ENCODE peak calls at places on chromosome 10, in five cellular contexts. One of them, this sample, is unnamed.

GRCh38 chr10:52666931-52667330 is 105.7 kb downstream of the MBL2 start:
- DNase-seq in brain microvascular endothelial cell: no peak
- DNase-seq in stimulated activated naive B cell treated with anti-CD40 and anti-IgM and Interleukin-4, amounts not matched to agents 10 μg/mL and 1 μg/mL and 100 μg/mL, for 72 hours: no peak
- DNase-seq in bronchial epithelial cell: no peak
- DNase-seq in stimulated activated effector memory CD8-positive, alpha-beta T cell treated with anti-CD3 and anti-CD28 coated beads, Interleukin-12 subunit alpha, Interleukin-12 subunit beta, amount 100 ng/mL, for 72 hours: no peak
- DNase-seq in this sample: no peak

GRCh38 chr10:118449521-118449920 is 107.4 kb upstream of the FAM204A start:
- DNase-seq in brain microvascular endothelial cell: no peak
- DNase-seq in stimulated activated naive B cell treated with anti-CD40 and anti-IgM and Interleukin-4, amounts not matched to agents 10 μg/mL and 1 μg/mL and 100 μg/mL, for 72 hours: no peak
- DNase-seq in bronchial epithelial cell: no peak
- DNase-seq in stimulated activated effector memory CD8-positive, alpha-beta T cell treated with anti-CD3 and anti-CD28 coated beads, Interleukin-12 subunit alpha, Interleukin-12 subunit beta, amount 100 ng/mL, for 72 hours: no peak
- DNase-seq in this sample: no peak

GRCh38 chr10:131848741-131849590 is 51.8 kb upstream of the PPP2R2D start:
- DNase-seq in brain microvascular endothelial cell: no peak
- DNase-seq in stimulated activated naive B cell treated with anti-CD40 and anti-IgM and Interleukin-4, amounts not matched to agents 10 μg/mL and 1 μg/mL and 100 μg/mL, for 72 hours: no peak
- DNase-seq in bronchial epithelial cell: no peak
- DNase-seq in stimulated activated effector memory CD8-positive, alpha-beta T cell treated with anti-CD3 and anti-CD28 coated beads, Interleukin-12 subunit alpha, Interleukin-12 subunit beta, amount 100 ng/mL, for 72 hours: no peak
- DNase-seq in this sample: no peak

GRCh38 chr10:101441539-101442455 is 87.8 kb downstream of the BTRC start:
- DNase-seq in brain microvascular endothelial cell: peak; percentile 74
- DNase-seq in stimulated activated naive B cell treated with anti-CD40 and anti-IgM and Interleukin-4, amounts not matched to agents 10 μg/mL and 1 μg/mL and 100 μg/mL, for 72 hours: no peak
- DNase-seq in bronchial epithelial cell: peak; percentile 73
- DNase-seq in stimulated activated effector memory CD8-positive, alpha-beta T cell treated with anti-CD3 and anti-CD28 coated beads, Interleukin-12 subunit alpha, Interleukin-12 subunit beta, amount 100 ng/mL, for 72 hours: no peak
- DNase-seq in this sample: no peak

GRCh38 chr10:14840178-14840577 is 2.1 kb downstream of the HSPA14 start:
- DNase-seq in brain microvascular endothelial cell: no peak
- DNase-seq in stimulated activated naive B cell treated with anti-CD40 and anti-IgM and Interleukin-4, amounts not matched to agents 10 μg/mL and 1 μg/mL and 100 μg/mL, for 72 hours: no peak
- DNase-seq in bronchial epithelial cell: no peak
- DNase-seq in stimulated activated effector memory CD8-positive, alpha-beta T cell treated with anti-CD3 and anti-CD28 coated beads, Interleukin-12 subunit alpha, Interleukin-12 subunit beta, amount 100 ng/mL, for 72 hours: no peak
- DNase-seq in this sample: no peak

GRCh38 chr10:93126484-93127052 is 52.9 kb downstream of the CYP26A1 start:
- DNase-seq in brain microvascular endothelial cell: no peak
- DNase-seq in stimulated activated naive B cell treated with anti-CD40 and anti-IgM and Interleukin-4, amounts not matched to agents 10 μg/mL and 1 μg/mL and 100 μg/mL, for 72 hours: no peak
- DNase-seq in bronchial epithelial cell: no peak
- DNase-seq in stimulated activated effector memory CD8-positive, alpha-beta T cell treated with anti-CD3 and anti-CD28 coated beads, Interleukin-12 subunit alpha, Interleukin-12 subunit beta, amount 100 ng/mL, for 72 hours: no peak
- DNase-seq in this sample: no peak

GRCh38 chr10:3786295-3786981 is 1.4 kb upstream of the KLF6 start:
- DNase-seq in brain microvascular endothelial cell: no peak
- DNase-seq in stimulated activated naive B cell treated with anti-CD40 and anti-IgM and Interleukin-4, amounts not matched to agents 10 μg/mL and 1 μg/mL and 100 μg/mL, for 72 hours: no peak
- DNase-seq in bronchial epithelial cell: peak; percentile 78
- DNase-seq in stimulated activated effector memory CD8-positive, alpha-beta T cell treated with anti-CD3 and anti-CD28 coated beads, Interleukin-12 subunit alpha, Interleukin-12 subunit beta, amount 100 ng/mL, for 72 hours: peak; percentile 68
- DNase-seq in this sample: peak; percentile 60

GRCh38 chr10:18229839-18230238 is 89.6 kb downstream of the CACNB2 start:
- DNase-seq in brain microvascular endothelial cell: peak; percentile 48
- DNase-seq in stimulated activated naive B cell treated with anti-CD40 and anti-IgM and Interleukin-4, amounts not matched to agents 10 μg/mL and 1 μg/mL and 100 μg/mL, for 72 hours: no peak
- DNase-seq in bronchial epithelial cell: peak; percentile 64
- DNase-seq in stimulated activated effector memory CD8-positive, alpha-beta T cell treated with anti-CD3 and anti-CD28 coated beads, Interleukin-12 subunit alpha, Interleukin-12 subunit beta, amount 100 ng/mL, for 72 hours: no peak
- DNase-seq in this sample: no peak

GRCh38 chr10:121683366-121683765 is 85.1 kb upstream of the FGFR2 start:
- DNase-seq in brain microvascular endothelial cell: no peak
- DNase-seq in stimulated activated naive B cell treated with anti-CD40 and anti-IgM and Interleukin-4, amounts not matched to agents 10 μg/mL and 1 μg/mL and 100 μg/mL, for 72 hours: no peak
- DNase-seq in bronchial epithelial cell: no peak
- DNase-seq in stimulated activated effector memory CD8-positive, alpha-beta T cell treated with anti-CD3 and anti-CD28 coated beads, Interleukin-12 subunit alpha, Interleukin-12 subunit beta, amount 100 ng/mL, for 72 hours: no peak
- DNase-seq in this sample: no peak

GRCh38 chr10:103668351-103669242 is 175.1 kb downstream of the NEURL1 start:
- DNase-seq in brain microvascular endothelial cell: peak; percentile 47
- DNase-seq in stimulated activated naive B cell treated with anti-CD40 and anti-IgM and Interleukin-4, amounts not matched to agents 10 μg/mL and 1 μg/mL and 100 μg/mL, for 72 hours: no peak
- DNase-seq in bronchial epithelial cell: no peak
- DNase-seq in stimulated activated effector memory CD8-positive, alpha-beta T cell treated with anti-CD3 and anti-CD28 coated beads, Interleukin-12 subunit alpha, Interleukin-12 subunit beta, amount 100 ng/mL, for 72 hours: no peak
- DNase-seq in this sample: no peak

GRCh38 chr10:130025326-130025725 is 61.3 kb upstream of the EBF3 start:
- DNase-seq in brain microvascular endothelial cell: no peak
- DNase-seq in stimulated activated naive B cell treated with anti-CD40 and anti-IgM and Interleukin-4, amounts not matched to agents 10 μg/mL and 1 μg/mL and 100 μg/mL, for 72 hours: no peak
- DNase-seq in bronchial epithelial cell: no peak
- DNase-seq in stimulated activated effector memory CD8-positive, alpha-beta T cell treated with anti-CD3 and anti-CD28 coated beads, Interleukin-12 subunit alpha, Interleukin-12 subunit beta, amount 100 ng/mL, for 72 hours: no peak
- DNase-seq in this sample: no peak

GRCh38 chr10:95748349-95748748 is 7.6 kb upstream of the ENTPD1 start:
- DNase-seq in brain microvascular endothelial cell: no peak
- DNase-seq in stimulated activated naive B cell treated with anti-CD40 and anti-IgM and Interleukin-4, amounts not matched to agents 10 μg/mL and 1 μg/mL and 100 μg/mL, for 72 hours: no peak
- DNase-seq in bronchial epithelial cell: no peak
- DNase-seq in stimulated activated effector memory CD8-positive, alpha-beta T cell treated with anti-CD3 and anti-CD28 coated beads, Interleukin-12 subunit alpha, Interleukin-12 subunit beta, amount 100 ng/mL, for 72 hours: no peak
- DNase-seq in this sample: no peak

GRCh38 chr10:49115015-49115795 is at the start of gene VSTM4:
- DNase-seq in brain microvascular endothelial cell: peak; percentile 45
- DNase-seq in stimulated activated naive B cell treated with anti-CD40 and anti-IgM and Interleukin-4, amounts not matched to agents 10 μg/mL and 1 μg/mL and 100 μg/mL, for 72 hours: no peak
- DNase-seq in bronchial epithelial cell: no peak
- DNase-seq in stimulated activated effector memory CD8-positive, alpha-beta T cell treated with anti-CD3 and anti-CD28 coated beads, Interleukin-12 subunit alpha, Interleukin-12 subunit beta, amount 100 ng/mL, for 72 hours: no peak
- DNase-seq in this sample: no peak

GRCh38 chr10:117684673-117685211 is 142.2 kb downstream of the EMX2 start:
- DNase-seq in brain microvascular endothelial cell: no peak
- DNase-seq in stimulated activated naive B cell treated with anti-CD40 and anti-IgM and Interleukin-4, amounts not matched to agents 10 μg/mL and 1 μg/mL and 100 μg/mL, for 72 hours: no peak
- DNase-seq in bronchial epithelial cell: no peak
- DNase-seq in stimulated activated effector memory CD8-positive, alpha-beta T cell treated with anti-CD3 and anti-CD28 coated beads, Interleukin-12 subunit alpha, Interleukin-12 subunit beta, amount 100 ng/mL, for 72 hours: no peak
- DNase-seq in this sample: peak; percentile 21

GRCh38 chr10:31484407-31485135 is 165.6 kb downstream of the ZEB1 start:
- DNase-seq in brain microvascular endothelial cell: no peak
- DNase-seq in stimulated activated naive B cell treated with anti-CD40 and anti-IgM and Interleukin-4, amounts not matched to agents 10 μg/mL and 1 μg/mL and 100 μg/mL, for 72 hours: no peak
- DNase-seq in bronchial epithelial cell: no peak
- DNase-seq in stimulated activated effector memory CD8-positive, alpha-beta T cell treated with anti-CD3 and anti-CD28 coated beads, Interleukin-12 subunit alpha, Interleukin-12 subunit beta, amount 100 ng/mL, for 72 hours: no peak
- DNase-seq in this sample: no peak

GRCh38 chr10:46265981-46266505 is 20.8 kb upstream of the ANTXRL start:
- DNase-seq in brain microvascular endothelial cell: no peak
- DNase-seq in stimulated activated naive B cell treated with anti-CD40 and anti-IgM and Interleukin-4, amounts not matched to agents 10 μg/mL and 1 μg/mL and 100 μg/mL, for 72 hours: no peak
- DNase-seq in bronchial epithelial cell: no peak
- DNase-seq in stimulated activated effector memory CD8-positive, alpha-beta T cell treated with anti-CD3 and anti-CD28 coated beads, Interleukin-12 subunit alpha, Interleukin-12 subunit beta, amount 100 ng/mL, for 72 hours: no peak
- DNase-seq in this sample: no peak

GRCh38 chr10:124696446-124697392 is 47.5 kb downstream of the FAM53B start:
- DNase-seq in brain microvascular endothelial cell: no peak
- DNase-seq in stimulated activated naive B cell treated with anti-CD40 and anti-IgM and Interleukin-4, amounts not matched to agents 10 μg/mL and 1 μg/mL and 100 μg/mL, for 72 hours: peak; percentile 40
- DNase-seq in bronchial epithelial cell: no peak
- DNase-seq in stimulated activated effector memory CD8-positive, alpha-beta T cell treated with anti-CD3 and anti-CD28 coated beads, Interleukin-12 subunit alpha, Interleukin-12 subunit beta, amount 100 ng/mL, for 72 hours: no peak
- DNase-seq in this sample: no peak

GRCh38 chr10:112446055-112446854 is 459 bp downstream of the ZDHHC6 start:
- DNase-seq in brain microvascular endothelial cell: no peak
- DNase-seq in stimulated activated naive B cell treated with anti-CD40 and anti-IgM and Interleukin-4, amounts not matched to agents 10 μg/mL and 1 μg/mL and 100 μg/mL, for 72 hours: no peak
- DNase-seq in bronchial epithelial cell: peak; percentile 44
- DNase-seq in stimulated activated effector memory CD8-positive, alpha-beta T cell treated with anti-CD3 and anti-CD28 coated beads, Interleukin-12 subunit alpha, Interleukin-12 subunit beta, amount 100 ng/mL, for 72 hours: no peak
- DNase-seq in this sample: no peak

GRCh38 chr10:69389827-69390490 is 26.8 kb downstream of the TACR2 start:
- DNase-seq in brain microvascular endothelial cell: no peak
- DNase-seq in stimulated activated naive B cell treated with anti-CD40 and anti-IgM and Interleukin-4, amounts not matched to agents 10 μg/mL and 1 μg/mL and 100 μg/mL, for 72 hours: no peak
- DNase-seq in bronchial epithelial cell: peak; percentile 70
- DNase-seq in stimulated activated effector memory CD8-positive, alpha-beta T cell treated with anti-CD3 and anti-CD28 coated beads, Interleukin-12 subunit alpha, Interleukin-12 subunit beta, amount 100 ng/mL, for 72 hours: no peak
- DNase-seq in this sample: no peak

GRCh38 chr10:32957341-32958084 is 517 bp downstream of the ITGB1 start:
- DNase-seq in brain microvascular endothelial cell: no peak
- DNase-seq in stimulated activated naive B cell treated with anti-CD40 and anti-IgM and Interleukin-4, amounts not matched to agents 10 μg/mL and 1 μg/mL and 100 μg/mL, for 72 hours: peak; percentile 35
- DNase-seq in bronchial epithelial cell: no peak
- DNase-seq in stimulated activated effector memory CD8-positive, alpha-beta T cell treated with anti-CD3 and anti-CD28 coated beads, Interleukin-12 subunit alpha, Interleukin-12 subunit beta, amount 100 ng/mL, for 72 hours: peak; percentile 79
- DNase-seq in this sample: peak; percentile 50